ENCODE peak calls at places on chromosome 4, in nine cellular contexts. One of them, this sample, is unnamed.

GRCh38 chr4:102076622-102077021 is 268.7 kb downstream of the SLC39A8 start:
- DNase-seq in T-helper 9 cell: no peak
- DNase-seq in nucleus accumbens: no peak
- DNase-seq in activated gamma-delta T cell treated with Interleukin-2 at 50 U/mL for 16 hours: no peak
- DNase-seq in NCI-H1092 treated with DMSO at 0.1 percent for 48 hours: no peak
- DNase-seq in activated CD4-positive, CD25-positive, alpha-beta regulatory T cell: no peak
- DNase-seq in stimulated activated CD8-positive, alpha-beta memory T cell treated with anti-CD3 and anti-CD28 coated beads, Interleukin-7, amount 100 ng/mL, for 1 hour: no peak
- DNase-seq in ascending aorta: no peak
- DNase-seq in lower lobe of right lung: no peak
- DNase-seq in this sample: no peak

GRCh38 chr4:138892483-138893386 is 122.8 kb upstream of the NOCT start:
- DNase-seq in activated CD4-positive, CD25-positive, alpha-beta regulatory T cell: no peak
- DNase-seq in T-helper 9 cell: no peak
- DNase-seq in stimulated activated CD8-positive, alpha-beta memory T cell treated with anti-CD3 and anti-CD28 coated beads, Interleukin-7, amount 100 ng/mL, for 1 hour: no peak
- DNase-seq in nucleus accumbens: no peak
- DNase-seq in NCI-H1092 treated with DMSO at 0.1 percent for 48 hours: no peak
- DNase-seq in activated gamma-delta T cell treated with Interleukin-2 at 50 U/mL for 16 hours: no peak
- DNase-seq in ascending aorta: no peak
- DNase-seq in lower lobe of right lung: no peak
- DNase-seq in this sample: no peak

GRCh38 chr4:26753642-26754041 is 107.0 kb upstream of the STIM2 start:
- DNase-seq in activated gamma-delta T cell treated with Interleukin-2 at 50 U/mL for 16 hours: no peak
- DNase-seq in nucleus accumbens: no peak
- DNase-seq in lower lobe of right lung: no peak
- DNase-seq in activated CD4-positive, CD25-positive, alpha-beta regulatory T cell: no peak
- DNase-seq in NCI-H1092 treated with DMSO at 0.1 percent for 48 hours: no peak
- DNase-seq in stimulated activated CD8-positive, alpha-beta memory T cell treated with anti-CD3 and anti-CD28 coated beads, Interleukin-7, amount 100 ng/mL, for 1 hour: no peak
- DNase-seq in T-helper 9 cell: no peak
- DNase-seq in ascending aorta: no peak
- DNase-seq in this sample: no peak

GRCh38 chr4:128363966-128364365 is 76.4 kb upstream of the PGRMC2 start:
- DNase-seq in lower lobe of right lung: no peak
- DNase-seq in activated CD4-positive, CD25-positive, alpha-beta regulatory T cell: no peak
- DNase-seq in T-helper 9 cell: no peak
- DNase-seq in nucleus accumbens: no peak
- DNase-seq in activated gamma-delta T cell treated with Interleukin-2 at 50 U/mL for 16 hours: no peak
- DNase-seq in NCI-H1092 treated with DMSO at 0.1 percent for 48 hours: no peak
- DNase-seq in stimulated activated CD8-positive, alpha-beta memory T cell treated with anti-CD3 and anti-CD28 coated beads, Interleukin-7, amount 100 ng/mL, for 1 hour: no peak
- DNase-seq in ascending aorta: no peak
- DNase-seq in this sample: no peak

GRCh38 chr4:115973768-115974167 is 860.3 kb upstream of the NDST4 start:
- DNase-seq in lower lobe of right lung: no peak
- DNase-seq in NCI-H1092 treated with DMSO at 0.1 percent for 48 hours: no peak
- DNase-seq in stimulated activated CD8-positive, alpha-beta memory T cell treated with anti-CD3 and anti-CD28 coated beads, Interleukin-7, amount 100 ng/mL, for 1 hour: no peak
- DNase-seq in activated CD4-positive, CD25-positive, alpha-beta regulatory T cell: no peak
- DNase-seq in ascending aorta: no peak
- DNase-seq in T-helper 9 cell: no peak
- DNase-seq in nucleus accumbens: no peak
- DNase-seq in activated gamma-delta T cell treated with Interleukin-2 at 50 U/mL for 16 hours: no peak
- DNase-seq in this sample: no peak

GRCh38 chr4:118351851-118352827 is 664 bp downstream of the PRSS12 start:
- DNase-seq in nucleus accumbens: no peak
- DNase-seq in activated CD4-positive, CD25-positive, alpha-beta regulatory T cell: no peak
- DNase-seq in T-helper 9 cell: no peak
- DNase-seq in stimulated activated CD8-positive, alpha-beta memory T cell treated with anti-CD3 and anti-CD28 coated beads, Interleukin-7, amount 100 ng/mL, for 1 hour: no peak
- DNase-seq in activated gamma-delta T cell treated with Interleukin-2 at 50 U/mL for 16 hours: no peak
- DNase-seq in ascending aorta: no peak
- DNase-seq in lower lobe of right lung: peak
- DNase-seq in NCI-H1092 treated with DMSO at 0.1 percent for 48 hours: peak
- DNase-seq in this sample: no peak

GRCh38 chr4:169626328-169627282 is 6.2 kb downstream of the CLCN3 start:
- DNase-seq in lower lobe of right lung: no peak
- DNase-seq in ascending aorta: no peak
- DNase-seq in T-helper 9 cell: no peak
- DNase-seq in activated CD4-positive, CD25-positive, alpha-beta regulatory T cell: no peak
- DNase-seq in NCI-H1092 treated with DMSO at 0.1 percent for 48 hours: no peak
- DNase-seq in stimulated activated CD8-positive, alpha-beta memory T cell treated with anti-CD3 and anti-CD28 coated beads, Interleukin-7, amount 100 ng/mL, for 1 hour: no peak
- DNase-seq in nucleus accumbens: no peak
- DNase-seq in activated gamma-delta T cell treated with Interleukin-2 at 50 U/mL for 16 hours: no peak
- DNase-seq in this sample: no peak

GRCh38 chr4:24419147-24420034 is 165.0 kb downstream of the DHX15 start:
- DNase-seq in activated gamma-delta T cell treated with Interleukin-2 at 50 U/mL for 16 hours: peak
- DNase-seq in T-helper 9 cell: peak
- DNase-seq in activated CD4-positive, CD25-positive, alpha-beta regulatory T cell: peak
- DNase-seq in lower lobe of right lung: peak
- DNase-seq in nucleus accumbens: peak
- DNase-seq in stimulated activated CD8-positive, alpha-beta memory T cell treated with anti-CD3 and anti-CD28 coated beads, Interleukin-7, amount 100 ng/mL, for 1 hour: no peak
- DNase-seq in NCI-H1092 treated with DMSO at 0.1 percent for 48 hours: peak
- DNase-seq in ascending aorta: no peak
- DNase-seq in this sample: peak

This sample was measured in central memory CD8-positive, alpha-beta T cell.